ENCODE peak calls at places on chromosome 11, in nine cellular contexts. One of them, this sample, is unnamed.

GRCh38 chr11:114399903-114400221 is 449 bp downstream of the C11orf71 start:
- DNase-seq in A549: peak; percentile 6
- DNase-seq in naive thymus-derived CD8-positive, alpha-beta T cell: no peak
- DNase-seq in activated naive CD4-positive, alpha-beta T cell treated with anti-CD3 and anti-CD28 coated beads, Interleukin-2, amount 50 U/mL, for 72 hours: no peak
- DNase-seq in foreskin fibroblast: no peak
- DNase-seq in Caki2: no peak
- DNase-seq in LHCN-M2: no peak
- DNase-seq in fibroblast of the conjunctiva: no peak
- DNase-seq in effector memory CD8-positive, alpha-beta T cell: no peak
- DNase-seq in this sample: peak; percentile 79

GRCh38 chr11:91272089-91272488 is 952.5 kb upstream of the FAT3 start:
- DNase-seq in A549: no peak
- DNase-seq in naive thymus-derived CD8-positive, alpha-beta T cell: no peak
- DNase-seq in activated naive CD4-positive, alpha-beta T cell treated with anti-CD3 and anti-CD28 coated beads, Interleukin-2, amount 50 U/mL, for 72 hours: no peak
- DNase-seq in foreskin fibroblast: no peak
- DNase-seq in Caki2: no peak
- DNase-seq in LHCN-M2: no peak
- DNase-seq in fibroblast of the conjunctiva: no peak
- DNase-seq in effector memory CD8-positive, alpha-beta T cell: no peak
- DNase-seq in this sample: no peak

GRCh38 chr11:109526061-109526460 is 104.1 kb downstream of the C11orf87 start:
- DNase-seq in A549: no peak
- DNase-seq in naive thymus-derived CD8-positive, alpha-beta T cell: no peak
- DNase-seq in activated naive CD4-positive, alpha-beta T cell treated with anti-CD3 and anti-CD28 coated beads, Interleukin-2, amount 50 U/mL, for 72 hours: no peak
- DNase-seq in foreskin fibroblast: no peak
- DNase-seq in Caki2: no peak
- DNase-seq in LHCN-M2: no peak
- DNase-seq in fibroblast of the conjunctiva: no peak
- DNase-seq in effector memory CD8-positive, alpha-beta T cell: no peak
- DNase-seq in this sample: no peak

GRCh38 chr11:82195251-82195650 is 538.4 kb downstream of the FAM181B start:
- DNase-seq in A549: no peak
- DNase-seq in naive thymus-derived CD8-positive, alpha-beta T cell: no peak
- DNase-seq in activated naive CD4-positive, alpha-beta T cell treated with anti-CD3 and anti-CD28 coated beads, Interleukin-2, amount 50 U/mL, for 72 hours: no peak
- DNase-seq in foreskin fibroblast: no peak
- DNase-seq in Caki2: no peak
- DNase-seq in LHCN-M2: no peak
- DNase-seq in fibroblast of the conjunctiva: no peak
- DNase-seq in effector memory CD8-positive, alpha-beta T cell: no peak
- DNase-seq in this sample: no peak

GRCh38 chr11:44033411-44033850 is 14.3 kb upstream of the ACCSL start:
- DNase-seq in A549: no peak
- DNase-seq in naive thymus-derived CD8-positive, alpha-beta T cell: no peak
- DNase-seq in activated naive CD4-positive, alpha-beta T cell treated with anti-CD3 and anti-CD28 coated beads, Interleukin-2, amount 50 U/mL, for 72 hours: no peak
- DNase-seq in foreskin fibroblast: no peak
- DNase-seq in Caki2: no peak
- DNase-seq in LHCN-M2: no peak
- DNase-seq in fibroblast of the conjunctiva: no peak
- DNase-seq in effector memory CD8-positive, alpha-beta T cell: no peak
- DNase-seq in this sample: no peak

GRCh38 chr11:111539426-111540113 is 950 bp upstream of the LAYN start:
- DNase-seq in A549: no peak
- DNase-seq in naive thymus-derived CD8-positive, alpha-beta T cell: peak; percentile 82
- DNase-seq in activated naive CD4-positive, alpha-beta T cell treated with anti-CD3 and anti-CD28 coated beads, Interleukin-2, amount 50 U/mL, for 72 hours: no peak
- DNase-seq in foreskin fibroblast: no peak
- DNase-seq in Caki2: no peak
- DNase-seq in LHCN-M2: no peak
- DNase-seq in fibroblast of the conjunctiva: no peak
- DNase-seq in effector memory CD8-positive, alpha-beta T cell: no peak
- DNase-seq in this sample: peak; percentile 38

GRCh38 chr11:126101930-126102283 is 39.2 kb upstream of the CDON start:
- DNase-seq in A549: no peak
- DNase-seq in naive thymus-derived CD8-positive, alpha-beta T cell: no peak
- DNase-seq in activated naive CD4-positive, alpha-beta T cell treated with anti-CD3 and anti-CD28 coated beads, Interleukin-2, amount 50 U/mL, for 72 hours: no peak
- DNase-seq in foreskin fibroblast: no peak
- DNase-seq in Caki2: no peak
- DNase-seq in LHCN-M2: no peak
- DNase-seq in fibroblast of the conjunctiva: no peak
- DNase-seq in effector memory CD8-positive, alpha-beta T cell: no peak
- DNase-seq in this sample: no peak

GRCh38 chr11:75152090-75152489 is 1.2 kb downstream of the SLCO2B1 start:
- DNase-seq in A549: no peak
- DNase-seq in naive thymus-derived CD8-positive, alpha-beta T cell: no peak
- DNase-seq in activated naive CD4-positive, alpha-beta T cell treated with anti-CD3 and anti-CD28 coated beads, Interleukin-2, amount 50 U/mL, for 72 hours: no peak
- DNase-seq in foreskin fibroblast: no peak
- DNase-seq in Caki2: no peak
- DNase-seq in LHCN-M2: no peak
- DNase-seq in fibroblast of the conjunctiva: no peak
- DNase-seq in effector memory CD8-positive, alpha-beta T cell: no peak
- DNase-seq in this sample: no peak

GRCh38 chr11:126598344-126599092 is 243.0 kb downstream of the ST3GAL4 start:
- DNase-seq in A549: no peak
- DNase-seq in naive thymus-derived CD8-positive, alpha-beta T cell: no peak
- DNase-seq in activated naive CD4-positive, alpha-beta T cell treated with anti-CD3 and anti-CD28 coated beads, Interleukin-2, amount 50 U/mL, for 72 hours: no peak
- DNase-seq in foreskin fibroblast: no peak
- DNase-seq in Caki2: no peak
- DNase-seq in LHCN-M2: no peak
- DNase-seq in fibroblast of the conjunctiva: no peak
- DNase-seq in effector memory CD8-positive, alpha-beta T cell: no peak
- DNase-seq in this sample: no peak

GRCh38 chr11:17954395-17955252 is 58.2 kb downstream of the SERGEF start:
- DNase-seq in A549: no peak
- DNase-seq in naive thymus-derived CD8-positive, alpha-beta T cell: no peak
- DNase-seq in activated naive CD4-positive, alpha-beta T cell treated with anti-CD3 and anti-CD28 coated beads, Interleukin-2, amount 50 U/mL, for 72 hours: no peak
- DNase-seq in foreskin fibroblast: peak; percentile 12
- DNase-seq in Caki2: no peak
- DNase-seq in LHCN-M2: peak; percentile 23
- DNase-seq in fibroblast of the conjunctiva: no peak
- DNase-seq in effector memory CD8-positive, alpha-beta T cell: no peak
- DNase-seq in this sample: no peak

GRCh38 chr11:125313271-125314222 is 149.0 kb downstream of the PKNOX2 start:
- DNase-seq in A549: no peak
- DNase-seq in naive thymus-derived CD8-positive, alpha-beta T cell: no peak
- DNase-seq in activated naive CD4-positive, alpha-beta T cell treated with anti-CD3 and anti-CD28 coated beads, Interleukin-2, amount 50 U/mL, for 72 hours: no peak
- DNase-seq in foreskin fibroblast: peak; percentile 11
- DNase-seq in Caki2: no peak
- DNase-seq in LHCN-M2: peak; percentile 70
- DNase-seq in fibroblast of the conjunctiva: no peak
- DNase-seq in effector memory CD8-positive, alpha-beta T cell: no peak
- DNase-seq in this sample: no peak

GRCh38 chr11:108766596-108767173 is 101.8 kb downstream of the DDX10 start:
- DNase-seq in A549: no peak
- DNase-seq in naive thymus-derived CD8-positive, alpha-beta T cell: no peak
- DNase-seq in activated naive CD4-positive, alpha-beta T cell treated with anti-CD3 and anti-CD28 coated beads, Interleukin-2, amount 50 U/mL, for 72 hours: no peak
- DNase-seq in foreskin fibroblast: no peak
- DNase-seq in Caki2: no peak
- DNase-seq in LHCN-M2: no peak
- DNase-seq in fibroblast of the conjunctiva: no peak
- DNase-seq in effector memory CD8-positive, alpha-beta T cell: no peak
- DNase-seq in this sample: no peak

GRCh38 chr11:126924381-126924780 is 76.2 kb downstream of the KIRREL3 start:
- DNase-seq in A549: no peak
- DNase-seq in naive thymus-derived CD8-positive, alpha-beta T cell: no peak
- DNase-seq in activated naive CD4-positive, alpha-beta T cell treated with anti-CD3 and anti-CD28 coated beads, Interleukin-2, amount 50 U/mL, for 72 hours: no peak
- DNase-seq in foreskin fibroblast: no peak
- DNase-seq in Caki2: no peak
- DNase-seq in LHCN-M2: no peak
- DNase-seq in fibroblast of the conjunctiva: no peak
- DNase-seq in effector memory CD8-positive, alpha-beta T cell: no peak
- DNase-seq in this sample: no peak

GRCh38 chr11:127806486-127806885 is 780.9 kb downstream of the ETS1 start:
- DNase-seq in A549: no peak
- DNase-seq in naive thymus-derived CD8-positive, alpha-beta T cell: no peak
- DNase-seq in activated naive CD4-positive, alpha-beta T cell treated with anti-CD3 and anti-CD28 coated beads, Interleukin-2, amount 50 U/mL, for 72 hours: no peak
- DNase-seq in foreskin fibroblast: no peak
- DNase-seq in Caki2: no peak
- DNase-seq in LHCN-M2: no peak
- DNase-seq in fibroblast of the conjunctiva: no peak
- DNase-seq in effector memory CD8-positive, alpha-beta T cell: no peak
- DNase-seq in this sample: no peak

GRCh38 chr11:96456111-96456510 is 66.3 kb downstream of the JRKL start:
- DNase-seq in A549: no peak
- DNase-seq in naive thymus-derived CD8-positive, alpha-beta T cell: no peak
- DNase-seq in activated naive CD4-positive, alpha-beta T cell treated with anti-CD3 and anti-CD28 coated beads, Interleukin-2, amount 50 U/mL, for 72 hours: no peak
- DNase-seq in foreskin fibroblast: no peak
- DNase-seq in Caki2: no peak
- DNase-seq in LHCN-M2: no peak
- DNase-seq in fibroblast of the conjunctiva: no peak
- DNase-seq in effector memory CD8-positive, alpha-beta T cell: no peak
- DNase-seq in this sample: no peak

GRCh38 chr11:46338636-46338987 is 8.7 kb upstream of the DGKZ start:
- DNase-seq in A549: no peak
- DNase-seq in naive thymus-derived CD8-positive, alpha-beta T cell: no peak
- DNase-seq in activated naive CD4-positive, alpha-beta T cell treated with anti-CD3 and anti-CD28 coated beads, Interleukin-2, amount 50 U/mL, for 72 hours: no peak
- DNase-seq in foreskin fibroblast: peak; percentile 38
- DNase-seq in Caki2: no peak
- DNase-seq in LHCN-M2: no peak
- DNase-seq in fibroblast of the conjunctiva: no peak
- DNase-seq in effector memory CD8-positive, alpha-beta T cell: no peak
- DNase-seq in this sample: peak; percentile 87

GRCh38 chr11:108235192-108235591 is 12.3 kb downstream of the ATM start:
- DNase-seq in A549: no peak
- DNase-seq in naive thymus-derived CD8-positive, alpha-beta T cell: no peak
- DNase-seq in activated naive CD4-positive, alpha-beta T cell treated with anti-CD3 and anti-CD28 coated beads, Interleukin-2, amount 50 U/mL, for 72 hours: no peak
- DNase-seq in foreskin fibroblast: no peak
- DNase-seq in Caki2: no peak
- DNase-seq in LHCN-M2: no peak
- DNase-seq in fibroblast of the conjunctiva: no peak
- DNase-seq in effector memory CD8-positive, alpha-beta T cell: no peak
- DNase-seq in this sample: peak; percentile 46

GRCh38 chr11:101576536-101576935 is 7.3 kb downstream of the TRPC6 start:
- DNase-seq in A549: no peak
- DNase-seq in naive thymus-derived CD8-positive, alpha-beta T cell: no peak
- DNase-seq in activated naive CD4-positive, alpha-beta T cell treated with anti-CD3 and anti-CD28 coated beads, Interleukin-2, amount 50 U/mL, for 72 hours: no peak
- DNase-seq in foreskin fibroblast: peak; percentile 29
- DNase-seq in Caki2: no peak
- DNase-seq in LHCN-M2: no peak
- DNase-seq in fibroblast of the conjunctiva: peak; percentile 20
- DNase-seq in effector memory CD8-positive, alpha-beta T cell: no peak
- DNase-seq in this sample: no peak

GRCh38 chr11:101721270-101721669 is 137.5 kb upstream of the TRPC6 start:
- DNase-seq in A549: no peak
- DNase-seq in naive thymus-derived CD8-positive, alpha-beta T cell: no peak
- DNase-seq in activated naive CD4-positive, alpha-beta T cell treated with anti-CD3 and anti-CD28 coated beads, Interleukin-2, amount 50 U/mL, for 72 hours: no peak
- DNase-seq in foreskin fibroblast: peak; percentile 18
- DNase-seq in Caki2: no peak
- DNase-seq in LHCN-M2: no peak
- DNase-seq in fibroblast of the conjunctiva: no peak
- DNase-seq in effector memory CD8-positive, alpha-beta T cell: no peak
- DNase-seq in this sample: peak; percentile 26

GRCh38 chr11:130674686-130675085 is 226.2 kb downstream of the ADAMTS15 start:
- DNase-seq in A549: no peak
- DNase-seq in naive thymus-derived CD8-positive, alpha-beta T cell: no peak
- DNase-seq in activated naive CD4-positive, alpha-beta T cell treated with anti-CD3 and anti-CD28 coated beads, Interleukin-2, amount 50 U/mL, for 72 hours: no peak
- DNase-seq in foreskin fibroblast: peak; percentile 62
- DNase-seq in Caki2: no peak
- DNase-seq in LHCN-M2: peak; percentile 85
- DNase-seq in fibroblast of the conjunctiva: no peak
- DNase-seq in effector memory CD8-positive, alpha-beta T cell: no peak
- DNase-seq in this sample: peak; percentile 28

GRCh38 chr11:130024356-130024755 is 21.7 kb upstream of the PRDM10 start:
- DNase-seq in A549: no peak
- DNase-seq in naive thymus-derived CD8-positive, alpha-beta T cell: no peak
- DNase-seq in activated naive CD4-positive, alpha-beta T cell treated with anti-CD3 and anti-CD28 coated beads, Interleukin-2, amount 50 U/mL, for 72 hours: no peak
- DNase-seq in foreskin fibroblast: peak; percentile 40
- DNase-seq in Caki2: no peak
- DNase-seq in LHCN-M2: no peak
- DNase-seq in fibroblast of the conjunctiva: no peak
- DNase-seq in effector memory CD8-positive, alpha-beta T cell: no peak
- DNase-seq in this sample: peak; percentile 26

GRCh38 chr11:117226388-117227385 is 5.2 kb downstream of the PCSK7 start:
- DNase-seq in A549: peak; percentile 67
- DNase-seq in naive thymus-derived CD8-positive, alpha-beta T cell: peak; percentile 77
- DNase-seq in activated naive CD4-positive, alpha-beta T cell treated with anti-CD3 and anti-CD28 coated beads, Interleukin-2, amount 50 U/mL, for 72 hours: no peak
- DNase-seq in foreskin fibroblast: peak; percentile 85
- DNase-seq in Caki2: peak; percentile 36
- DNase-seq in LHCN-M2: peak; percentile 73
- DNase-seq in fibroblast of the conjunctiva: peak; percentile 56
- DNase-seq in effector memory CD8-positive, alpha-beta T cell: peak; percentile 50
- DNase-seq in this sample: peak; percentile 85

GRCh38 chr11:28966951-28967350 is 858.8 kb downstream of the METTL15 start:
- DNase-seq in A549: no peak
- DNase-seq in naive thymus-derived CD8-positive, alpha-beta T cell: peak; percentile 42
- DNase-seq in activated naive CD4-positive, alpha-beta T cell treated with anti-CD3 and anti-CD28 coated beads, Interleukin-2, amount 50 U/mL, for 72 hours: no peak
- DNase-seq in foreskin fibroblast: peak; percentile 17
- DNase-seq in Caki2: no peak
- DNase-seq in LHCN-M2: peak; percentile 21
- DNase-seq in fibroblast of the conjunctiva: no peak
- DNase-seq in effector memory CD8-positive, alpha-beta T cell: no peak
- DNase-seq in this sample: no peak

GRCh38 chr11:88779551-88779950 is 286.2 kb downstream of the GRM5 start:
- DNase-seq in A549: no peak
- DNase-seq in naive thymus-derived CD8-positive, alpha-beta T cell: no peak
- DNase-seq in activated naive CD4-positive, alpha-beta T cell treated with anti-CD3 and anti-CD28 coated beads, Interleukin-2, amount 50 U/mL, for 72 hours: no peak
- DNase-seq in foreskin fibroblast: peak; percentile 94
- DNase-seq in Caki2: peak; percentile 3
- DNase-seq in LHCN-M2: no peak
- DNase-seq in fibroblast of the conjunctiva: peak; percentile 41
- DNase-seq in effector memory CD8-positive, alpha-beta T cell: no peak
- DNase-seq in this sample: no peak

GRCh38 chr11:108122166-108122628 is 830 bp downstream of the ACAT1 start:
- DNase-seq in A549: no peak
- DNase-seq in naive thymus-derived CD8-positive, alpha-beta T cell: no peak
- DNase-seq in activated naive CD4-positive, alpha-beta T cell treated with anti-CD3 and anti-CD28 coated beads, Interleukin-2, amount 50 U/mL, for 72 hours: no peak
- DNase-seq in foreskin fibroblast: peak; percentile 54
- DNase-seq in Caki2: peak; percentile 24
- DNase-seq in LHCN-M2: peak; percentile 48
- DNase-seq in fibroblast of the conjunctiva: no peak
- DNase-seq in effector memory CD8-positive, alpha-beta T cell: no peak
- DNase-seq in this sample: peak; percentile 58

GRCh38 chr11:104967493-104968364 is 645 bp downstream of the CASP4 start:
- DNase-seq in A549: peak; percentile 1
- DNase-seq in naive thymus-derived CD8-positive, alpha-beta T cell: no peak
- DNase-seq in activated naive CD4-positive, alpha-beta T cell treated with anti-CD3 and anti-CD28 coated beads, Interleukin-2, amount 50 U/mL, for 72 hours: no peak
- DNase-seq in foreskin fibroblast: peak; percentile 11
- DNase-seq in Caki2: no peak
- DNase-seq in LHCN-M2: peak; percentile 18
- DNase-seq in fibroblast of the conjunctiva: no peak
- DNase-seq in effector memory CD8-positive, alpha-beta T cell: no peak
- DNase-seq in this sample: peak; percentile 32

GRCh38 chr11:22879615-22880014 is 19.3 kb upstream of the CCDC179 start:
- DNase-seq in A549: no peak
- DNase-seq in naive thymus-derived CD8-positive, alpha-beta T cell: no peak
- DNase-seq in activated naive CD4-positive, alpha-beta T cell treated with anti-CD3 and anti-CD28 coated beads, Interleukin-2, amount 50 U/mL, for 72 hours: no peak
- DNase-seq in foreskin fibroblast: no peak
- DNase-seq in Caki2: no peak
- DNase-seq in LHCN-M2: peak; percentile 43
- DNase-seq in fibroblast of the conjunctiva: no peak
- DNase-seq in effector memory CD8-positive, alpha-beta T cell: no peak
- DNase-seq in this sample: no peak

GRCh38 chr11:2540521-2541320 is 95.9 kb downstream of the KCNQ1 start:
- DNase-seq in A549: no peak
- DNase-seq in naive thymus-derived CD8-positive, alpha-beta T cell: peak; percentile 59
- DNase-seq in activated naive CD4-positive, alpha-beta T cell treated with anti-CD3 and anti-CD28 coated beads, Interleukin-2, amount 50 U/mL, for 72 hours: no peak
- DNase-seq in foreskin fibroblast: no peak
- DNase-seq in Caki2: no peak
- DNase-seq in LHCN-M2: no peak
- DNase-seq in fibroblast of the conjunctiva: no peak
- DNase-seq in effector memory CD8-positive, alpha-beta T cell: no peak
- DNase-seq in this sample: no peak

GRCh38 chr11:26072612-26073011 is 259.3 kb upstream of the ANO3 start:
- DNase-seq in A549: no peak
- DNase-seq in naive thymus-derived CD8-positive, alpha-beta T cell: no peak
- DNase-seq in activated naive CD4-positive, alpha-beta T cell treated with anti-CD3 and anti-CD28 coated beads, Interleukin-2, amount 50 U/mL, for 72 hours: no peak
- DNase-seq in foreskin fibroblast: no peak
- DNase-seq in Caki2: no peak
- DNase-seq in LHCN-M2: no peak
- DNase-seq in fibroblast of the conjunctiva: no peak
- DNase-seq in effector memory CD8-positive, alpha-beta T cell: no peak
- DNase-seq in this sample: no peak

GRCh38 chr11:115085461-115086220 is 407.3 kb downstream of the NXPE2 start:
- DNase-seq in A549: no peak
- DNase-seq in naive thymus-derived CD8-positive, alpha-beta T cell: no peak
- DNase-seq in activated naive CD4-positive, alpha-beta T cell treated with anti-CD3 and anti-CD28 coated beads, Interleukin-2, amount 50 U/mL, for 72 hours: no peak
- DNase-seq in foreskin fibroblast: no peak
- DNase-seq in Caki2: no peak
- DNase-seq in LHCN-M2: no peak
- DNase-seq in fibroblast of the conjunctiva: no peak
- DNase-seq in effector memory CD8-positive, alpha-beta T cell: no peak
- DNase-seq in this sample: no peak

GRCh38 chr11:46272816-46273427 is 4.5 kb upstream of the CREB3L1 start:
- DNase-seq in A549: no peak
- DNase-seq in naive thymus-derived CD8-positive, alpha-beta T cell: no peak
- DNase-seq in activated naive CD4-positive, alpha-beta T cell treated with anti-CD3 and anti-CD28 coated beads, Interleukin-2, amount 50 U/mL, for 72 hours: no peak
- DNase-seq in foreskin fibroblast: peak; percentile 92
- DNase-seq in Caki2: no peak
- DNase-seq in LHCN-M2: peak; percentile 62
- DNase-seq in fibroblast of the conjunctiva: no peak
- DNase-seq in effector memory CD8-positive, alpha-beta T cell: no peak
- DNase-seq in this sample: peak; percentile 94

This sample was measured in fibroblast of villous mesenchyme.